ENCODE peak calls at places on chromosome 16, in nine cellular contexts. E is heart left ventricle, L is HCT116, K is upper lobe of left lung, X is body of pancreas, U is IMR-90, B is gastrocnemius medialis, Y is HepG2, W is GM12878. M is an unnamed sample. For H3K36me3, the result is how much of the 10 kb centered on the place peaks cover.

GRCh38 chr16:23670137-23670776 is 8.4 kb upstream of the PLK1 start:
- ATAC-seq in E (no peak), L (no peak), K (no peak), X (no peak), U (peak), B (peak), Y (no peak), W (peak), M (no peak)

GRCh38 chr16:80606221-80606766 is 65.5 kb downstream of the DYNLRB2 start:
- ATAC-seq in E (no peak), L (no peak), K (no peak), X (no peak), U (no peak), B (no peak), Y (no peak), W (no peak), M (no peak)

GRCh38 chr16:89094252-89094901 is 725 bp downstream of the ACSF3 start:
- ATAC-seq in E (no peak), L (peak), K (no peak), X (peak), U (peak), B (no peak), Y (peak), W (no peak), M (no peak)

GRCh38 chr16:73122604-73123386 is 74.9 kb upstream of the ZFHX3 start:
- ATAC-seq in E (peak), L (no peak), K (no peak), X (no peak), U (no peak), B (no peak), Y (no peak), W (no peak), M (no peak)

GRCh38 chr16:78900039-78900811 is 700.3 kb downstream of the MAF start:
- ATAC-seq in E (no peak), L (no peak), K (no peak), X (no peak), U (no peak), B (no peak), Y (no peak), W (no peak), M (no peak)

GRCh38 chr16:88497561-88498420 is 44.7 kb downstream of the ZFPM1 start:
- ATAC-seq in E (peak), L (no peak), K (no peak), X (no peak), U (no peak), B (no peak), Y (no peak), W (no peak), M (no peak)

GRCh38 chr16:57380671-57381462 is 8.6 kb downstream of the CX3CL1 start:
- ATAC-seq in E (no peak), L (no peak), K (no peak), X (no peak), U (no peak), B (no peak), Y (no peak), W (peak), M (no peak)

GRCh38 chr16:77850637-77851330 is 62.4 kb downstream of the VAT1L start:
- ATAC-seq in E (no peak), L (peak), K (no peak), X (no peak), U (no peak), B (no peak), Y (peak), W (no peak), M (no peak)

GRCh38 chr16:77332792-77333191 is 102.0 kb downstream of the ADAMTS18 start:
- ATAC-seq in E (no peak), L (no peak), K (no peak), X (no peak), U (no peak), B (no peak), Y (no peak), W (no peak), M (no peak)

GRCh38 chr16:20740007-20740883 is 1.4 kb downstream of the THUMPD1 start:
- ATAC-seq in E (no peak), L (no peak), K (no peak), X (no peak), U (no peak), B (no peak), Y (no peak), W (peak), M (no peak)

GRCh38 chr16:10988879-10989278 is 44.5 kb downstream of the CLEC16A start:
- ATAC-seq in E (no peak), L (no peak), K (no peak), X (no peak), U (no peak), B (no peak), Y (no peak), W (no peak), M (no peak)

GRCh38 chr16:79599837-79600635 is 501 bp downstream of the MAF start:
- ATAC-seq in E (peak), L (no peak), K (peak), X (peak), U (peak), B (peak), Y (peak), W (no peak), M (peak)

GRCh38 chr16:21184834-21185233 is 26.4 kb downstream of the LDAF1 start:
- ATAC-seq in E (no peak), L (no peak), K (no peak), X (no peak), U (no peak), B (no peak), Y (no peak), W (no peak), M (no peak)

GRCh38 chr16:66937725-66938337 is 2.5 kb downstream of the CES2 start:
- ATAC-seq in E (no peak), L (no peak), K (no peak), X (no peak), U (no peak), B (no peak), Y (no peak), W (no peak), M (no peak)

GRCh38 chr16:11161439-11161838 is 94.6 kb downstream of the SOCS1 start:
- ATAC-seq in E (no peak), L (no peak), K (no peak), X (no peak), U (no peak), B (no peak), Y (no peak), W (no peak), M (no peak)

GRCh38 chr16:13945734-13946490 is 26.0 kb downstream of the ERCC4 start:
- ATAC-seq in E (no peak), L (no peak), K (no peak), X (no peak), U (no peak), B (no peak), Y (no peak), W (no peak), M (no peak)

GRCh38 chr16:84726670-84727467 is 27.1 kb downstream of the USP10 start:
- ATAC-seq in E (peak), L (no peak), K (peak), X (no peak), U (no peak), B (no peak), Y (peak), W (peak), M (peak)

GRCh38 chr16:46650224-46650623 is 29.0 kb upstream of the SHCBP1 start:
- ATAC-seq in E (peak), L (no peak), K (no peak), X (peak), U (peak), B (peak), Y (peak), W (no peak), M (peak)

GRCh38 chr16:87724490-87725291 is 41.1 kb downstream of the KLHDC4 start:
- ATAC-seq in E (no peak), L (no peak), K (no peak), X (no peak), U (no peak), B (no peak), Y (no peak), W (peak), M (no peak)

GRCh38 chr16:83963277-83964119 is 4.5 kb upstream of the NECAB2 start:
- ATAC-seq in E (peak), L (no peak), K (no peak), X (no peak), U (no peak), B (peak), Y (no peak), W (no peak), M (no peak)

GRCh38 chr16:67236551-67237395 is 9.8 kb downstream of the TMEM208 start:
- ATAC-seq in E (peak), L (peak), K (no peak), X (peak), U (peak), B (no peak), Y (peak), W (peak), M (no peak)

GRCh38 chr16:57993452-57993851 is 7.0 kb downstream of the ZNF319 start:
- ATAC-seq in E (no peak), L (no peak), K (peak), X (peak), U (no peak), B (no peak), Y (no peak), W (no peak), M (no peak)

GRCh38 chr16:67349172-67349571 is 22.6 kb downstream of the LRRC36 start:
- ATAC-seq in E (no peak), L (peak), K (no peak), X (no peak), U (peak), B (peak), Y (peak), W (peak), M (no peak)

GRCh38 chr16:53901396-53901795 is 197.4 kb downstream of the FTO start:
- ATAC-seq in E (no peak), L (no peak), K (no peak), X (no peak), U (no peak), B (no peak), Y (no peak), W (no peak), M (no peak)

GRCh38 chr16:89141884-89142267 is 29.7 kb upstream of the CDH15 start:
- ATAC-seq in E (no peak), L (no peak), K (no peak), X (no peak), U (no peak), B (no peak), Y (no peak), W (no peak), M (no peak)

GRCh38 chr16:64305663-64306062 is 816.2 kb downstream of the CDH11 start:
- ATAC-seq in E (peak), L (no peak), K (no peak), X (no peak), U (no peak), B (no peak), Y (no peak), W (no peak), M (no peak)

GRCh38 chr16:23504076-23504452 is 6.2 kb downstream of the GGA2 start:
- ATAC-seq in E (peak), L (no peak), K (peak), X (peak), U (no peak), B (peak), Y (no peak), W (peak), M (peak)

GRCh38 chr16:89443727-89444084 is 46.7 kb downstream of the ANKRD11 start:
- ATAC-seq in E (peak), L (peak), K (peak), X (peak), U (no peak), B (no peak), Y (peak), W (no peak), M (no peak)

GRCh38 chr16:56469748-56470147 is 18.4 kb downstream of the OGFOD1 start:
- ATAC-seq in E (no peak), L (no peak), K (no peak), X (no peak), U (no peak), B (no peak), Y (no peak), W (no peak), M (no peak)

GRCh38 chr16:31861415-31861814 is 12.2 kb upstream of the ZNF267 start:
- ATAC-seq in E (no peak), L (no peak), K (no peak), X (no peak), U (no peak), B (no peak), Y (no peak), W (no peak), M (no peak)

GRCh38 chr16:7746971-7747370 is 414.3 kb downstream of the RBFOX1 start:
- ATAC-seq in E (no peak), L (no peak), K (no peak), X (no peak), U (no peak), B (no peak), Y (no peak), W (no peak), M (no peak)

GRCh38 chr16:73125860-73126259 is 77.9 kb upstream of the ZFHX3 start:
- ATAC-seq in E (peak), L (no peak), K (no peak), X (no peak), U (peak), B (no peak), Y (no peak), W (no peak), M (peak)

GRCh38 chr16:26816885-26817571 is 249.7 kb upstream of the C16orf82 start:
- ATAC-seq in E (no peak), L (no peak), K (no peak), X (no peak), U (peak), B (no peak), Y (peak), W (no peak), M (no peak)

GRCh38 chr16:66653581-66654350 is 42.8 kb downstream of the CMTM4 start:
- ATAC-seq in E (no peak), L (no peak), K (no peak), X (no peak), U (no peak), B (no peak), Y (no peak), W (no peak), M (no peak)

GRCh38 chr16:30525844-30526136 is 576 bp downstream of the ZNF768 start:
- ATAC-seq in E (no peak), L (no peak), K (no peak), X (no peak), U (no peak), B (no peak), Y (no peak), W (no peak), M (no peak)

GRCh38 chr16:30527635-30528178 is 1.3 kb upstream of the ZNF768 start:
- ATAC-seq in E (no peak), L (no peak), K (no peak), X (no peak), U (no peak), B (peak), Y (no peak), W (peak), M (no peak)

GRCh38 chr16:30524575-30525571 is 1.5 kb downstream of the ZNF768 start:
- ATAC-seq in E (no peak), L (no peak), K (no peak), X (no peak), U (no peak), B (no peak), Y (no peak), W (no peak), M (no peak)

GRCh38 chr16:30526823-30527634 is 663 bp upstream of the ZNF768 start:
- ATAC-seq in E (peak), L (peak), K (peak), X (peak), U (peak), B (peak), Y (peak), W (peak), M (peak)

GRCh38 chr16:30526137-30526822 is at the start of gene ZNF768:
- ATAC-seq in E (peak), L (peak), K (no peak), X (peak), U (peak), B (peak), Y (peak), W (peak), M (peak)
- TF ChIP-seq POLR2A in E (peak), L (peak), K (no peak), X (no peak), U (no peak), B (no peak), Y (no peak), W (peak), M (peak)

DNA sequence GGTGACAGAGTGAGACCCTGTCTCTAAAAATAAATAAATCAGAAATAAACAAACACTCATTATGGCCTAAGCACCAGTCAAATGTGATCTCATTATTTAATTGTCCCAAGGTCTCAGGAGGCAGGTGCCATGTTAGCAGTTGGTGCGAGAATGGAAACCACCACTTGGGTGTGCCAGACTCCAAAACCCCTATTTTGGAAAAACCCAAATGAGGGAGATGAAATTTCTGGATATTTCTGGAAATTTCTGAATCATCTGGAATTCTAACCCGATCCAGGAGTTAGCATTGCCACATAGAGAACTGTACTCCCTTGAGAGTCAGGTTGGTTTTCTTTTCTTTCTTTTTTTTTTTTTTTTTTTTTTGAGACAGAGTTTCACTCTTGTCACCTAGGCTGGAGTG is 264.0 kb downstream of the XYLT1 start:
- ATAC-seq in E (no peak), L (no peak), K (no peak), X (no peak), U (no peak), B (no peak), Y (no peak), W (no peak), M (no peak)
- TF ChIP-seq CTCF in E (no peak), L (no peak), K (no peak), X (no peak), U (no peak), B (no peak), Y (no peak), W (no peak), M (no peak)

GRCh38 chr16:74469946-74470478 is 48.7 kb upstream of the CLEC18B start:
- ATAC-seq in E (no peak), L (no peak), K (no peak), X (no peak), U (no peak), B (no peak), Y (peak), W (peak), M (no peak)
- H3K36me3 ChIP-seq in E (under half), L (half or more), K (half or more), X (under half), U (half or more), B (half or more), Y (half or more), W (under half), M (under half)

GRCh38 chr16:636206-637080 is at the start of gene METTL26:
- ATAC-seq in E (peak), L (peak), K (peak), X (peak), U (peak), B (peak), Y (peak), W (peak), M (peak)
- TF ChIP-seq POLR2A in E (peak), L (peak), K (no peak), X (peak), U (peak), B (peak), Y (peak), W (peak), M (peak)